ENCODE peak calls at places on chromosomes 1 and 21, in ten cellular contexts. N, E, C, P, M, Z, Q, I, K and O are unnamed samples.

GRCh38 chr1:16075337-16076002 is 2.0 kb upstream of the FAM131C start:
- DNase-seq in N (peak; percentile 78), E (peak; percentile 79), C (no peak), P (peak; percentile 87), M (no peak), Z (no peak), Q (no peak), I (no peak), K (no peak), O (no peak)

GRCh38 chr21:22904385-22904784 is 1906.2 kb downstream of the NCAM2 start:
- DNase-seq in N (no peak), E (no peak), C (no peak), P (no peak), M (no peak), Z (no peak), Q (no peak), I (no peak), K (no peak), O (no peak)

GRCh38 chr1:116737855-116738318 is 16.3 kb upstream of the CD2 start:
- DNase-seq in N (no peak), E (no peak), C (no peak), P (no peak), M (peak; percentile 32), Z (no peak), Q (no peak), I (no peak), K (no peak), O (no peak)

GRCh38 chr1:8026976-8027747 is 1.1 kb upstream of the ERRFI1 start:
- DNase-seq in N (no peak), E (peak; percentile 81), C (no peak), P (no peak), M (peak; percentile 69), Z (peak; percentile 94), Q (peak; percentile 48), I (no peak), K (peak; percentile 73), O (no peak)

GRCh38 chr1:22878626-22879025 is 94.0 kb downstream of the LACTBL1 start:
- DNase-seq in N (no peak), E (no peak), C (no peak), P (no peak), M (no peak), Z (no peak), Q (no peak), I (no peak), K (no peak), O (no peak)

GRCh38 chr1:225427249-225428065 is at the start of gene LBR:
- DNase-seq in N (peak; percentile 16), E (no peak), C (no peak), P (peak; percentile 48), M (peak; percentile 68), Z (peak; percentile 68), Q (peak; percentile 86), I (no peak), K (no peak), O (no peak)

GRCh38 chr1:248730507-248731335 is 24.8 kb downstream of the LYPD8 start:
- DNase-seq in N (no peak), E (no peak), C (no peak), P (no peak), M (no peak), Z (no peak), Q (no peak), I (no peak), K (no peak), O (no peak)

GRCh38 chr1:106022312-106022902 is 1034.1 kb upstream of the PRMT6 start:
- DNase-seq in N (no peak), E (no peak), C (no peak), P (no peak), M (no peak), Z (no peak), Q (no peak), I (no peak), K (no peak), O (no peak)

GRCh38 chr1:21707086-21707840 is 38.1 kb upstream of the RAP1GAP start:
- DNase-seq in N (peak; percentile 36), E (no peak), C (no peak), P (no peak), M (no peak), Z (no peak), Q (no peak), I (no peak), K (peak; percentile 39), O (no peak)

GRCh38 chr1:21704055-21704660 is 35.0 kb upstream of the RAP1GAP start:
- DNase-seq in N (no peak), E (no peak), C (no peak), P (no peak), M (no peak), Z (no peak), Q (no peak), I (no peak), K (no peak), O (no peak)

GRCh38 chr1:21705303-21705980 is 36.3 kb upstream of the RAP1GAP start:
- DNase-seq in N (no peak), E (no peak), C (no peak), P (no peak), M (no peak), Z (no peak), Q (no peak), I (no peak), K (no peak), O (no peak)

GRCh38 chr1:21707891-21708290 is 38.7 kb upstream of the RAP1GAP start:
- DNase-seq in N (no peak), E (no peak), C (no peak), P (no peak), M (no peak), Z (no peak), Q (no peak), I (no peak), K (no peak), O (no peak)

GRCh38 chr1:21706151-21706835 is 37.1 kb upstream of the RAP1GAP start:
- DNase-seq in N (no peak), E (no peak), C (peak; percentile 4), P (no peak), M (peak; percentile 74), Z (no peak), Q (peak; percentile 71), I (no peak), K (peak; percentile 29), O (no peak)
- H3K4me3 ChIP-seq in N (no peak overlapping the region), E (no peak overlapping the region), C (no peak overlapping the region), P (no peak overlapping the region), M (no peak overlapping the region), Z (no peak overlapping the region), Q (no peak overlapping the region), I (no peak overlapping the region), K (no peak overlapping the region), O (no peak overlapping the region)

GRCh38 chr1:168190284-168190884 is 11.6 kb downstream of the TIPRL start:
- DNase-seq in N (no peak), E (no peak), C (no peak), P (no peak), M (no peak), Z (no peak), Q (no peak), I (no peak), K (no peak), O (no peak)
- TF ChIP-seq CTCF in N (no peak), E (no peak), C (no peak), P (no peak), M (no peak), Z (no peak), Q (no peak), I (no peak), K (no peak), O (no peak)

GRCh38 chr1:226981386-226981817 is 41.3 kb downstream of the COQ8A start:
- DNase-seq in N (no peak), E (no peak), C (no peak), P (peak; percentile 15), M (peak; percentile 45), Z (no peak), Q (no peak), I (no peak), K (no peak), O (no peak)
- H3K36me3 ChIP-seq in N (no peaks in the 10 kb centered on the region), E (no peaks in the 10 kb centered on the region), C (peaks cover 1% of the 10 kb centered on the region), P (peaks cover 85% of the 10 kb centered on the region), M (no peaks in the 10 kb centered on the region), Z (peaks cover 3% of the 10 kb centered on the region), Q (no peaks in the 10 kb centered on the region), I (peaks cover 26% of the 10 kb centered on the region), K (no peaks in the 10 kb centered on the region), O (no peaks in the 10 kb centered on the region)

GRCh38 chr1:168227620-168228019 is 1.8 kb downstream of the SFT2D2 start:
- DNase-seq in N (peak; percentile 61), E (no peak), C (no peak), P (no peak), M (no peak), Z (no peak), Q (no peak), I (no peak), K (no peak), O (no peak)

GRCh38 chr1:168225476-168226190 is at the start of gene SFT2D2:
- DNase-seq in N (peak; percentile 67), E (peak; percentile 79), C (no peak), P (peak; percentile 81), M (peak; percentile 89), Z (peak; percentile 85), Q (peak; percentile 73), I (peak; percentile 73), K (peak; percentile 41), O (no peak)

GRCh38 chr1:168223681-168224515 is 1.9 kb upstream of the SFT2D2 start:
- DNase-seq in N (no peak), E (no peak), C (no peak), P (no peak), M (no peak), Z (no peak), Q (no peak), I (no peak), K (no peak), O (no peak)

GRCh38 chr1:168223261-168223660 is 2.5 kb upstream of the SFT2D2 start:
- DNase-seq in N (no peak), E (no peak), C (no peak), P (no peak), M (no peak), Z (no peak), Q (no peak), I (no peak), K (no peak), O (no peak)

GRCh38 chr1:168224991-168225390 is 813 bp upstream of the SFT2D2 start:
- DNase-seq in N (no peak), E (no peak), C (no peak), P (no peak), M (no peak), Z (no peak), Q (no peak), I (no peak), K (no peak), O (no peak)
- H3K4me3 ChIP-seq in N (no peak overlapping the region), E (peak overlapping the region; percentile 53), C (no peak overlapping the region), P (no peak overlapping the region), M (peak overlapping the region; percentile 85), Z (no peak overlapping the region), Q (no peak overlapping the region), I (no peak overlapping the region), K (no peak overlapping the region), O (no peak overlapping the region)